ENCODE peak calls at places on chromosomes 3 and 15, in four cellular contexts. O is Calu3, N is left lung, Y is GM12878. B is an unnamed sample.

GRCh38 chr15:88976656-88977055 is 63.5 kb upstream of the MFGE8 start:
- DNase-seq in O (no peak), N (no peak), Y (no peak), B (no peak)

GRCh38 chr15:38652998-38653397 is 88.4 kb upstream of the RASGRP1 start:
- DNase-seq in O (no peak), N (no peak), Y (no peak), B (no peak)

GRCh38 chr15:48590704-48591103 is 54.8 kb downstream of the FBN1 start:
- DNase-seq in O (no peak), N (no peak), Y (no peak), B (no peak)

GRCh38 chr3:35500641-35501353 is 138.5 kb upstream of the ARPP21 start:
- DNase-seq in O (no peak), N (no peak), Y (no peak), B (no peak)

GRCh38 chr15:34754674-34755418 is at the start of gene GJD2:
- DNase-seq in O (no peak), N (peak), Y (no peak), B (no peak)

GRCh38 chr15:34810455-34811146 is 15.3 kb upstream of the ACTC1 start:
- DNase-seq in O (no peak), N (no peak), Y (no peak), B (no peak)

GRCh38 chr15:93121994-93122910 is 33.2 kb upstream of the RGMA start:
- DNase-seq in O (no peak), N (no peak), Y (no peak), B (no peak)

GRCh38 chr3:130709671-130710070 is 37.0 kb downstream of the PIK3R4 start:
- DNase-seq in O (no peak), N (no peak), Y (no peak), B (no peak)

GRCh38 chr3:71504250-71505036 is 79.1 kb downstream of the FOXP1 start:
- DNase-seq in O (peak), N (no peak), Y (no peak), B (no peak)

GRCh38 chr3:122618614-122619013 is 41.2 kb downstream of the PARP15 start:
- DNase-seq in O (no peak), N (no peak), Y (no peak), B (no peak)
- TF ChIP-seq CTCF in O (no peak), N (no peak), Y (no peak), B (no peak)

GRCh38 chr3:149902498-149903139 is 68.1 kb downstream of the PFN2 start:
- DNase-seq in O (no peak), N (no peak), Y (no peak), B (no peak)
- TF ChIP-seq CTCF in O (peak), N (no peak), Y (no peak), B (no peak)

GRCh38 chr3:195058311-195059005 is 212.5 kb downstream of the XXYLT1 start:
- DNase-seq in O (no peak), N (no peak), Y (no peak), B (no peak)

GRCh38 chr3:195059006-195059350 is 212.0 kb downstream of the XXYLT1 start:
- DNase-seq in O (no peak), N (no peak), Y (no peak), B (no peak)

GRCh38 chr3:195060531-195061385 is 210.2 kb downstream of the XXYLT1 start:
- DNase-seq in O (no peak), N (no peak), Y (no peak), B (no peak)

GRCh38 chr3:195059471-195060216 is 211.3 kb downstream of the XXYLT1 start:
- DNase-seq in O (no peak), N (no peak), Y (no peak), B (no peak)

DNA sequence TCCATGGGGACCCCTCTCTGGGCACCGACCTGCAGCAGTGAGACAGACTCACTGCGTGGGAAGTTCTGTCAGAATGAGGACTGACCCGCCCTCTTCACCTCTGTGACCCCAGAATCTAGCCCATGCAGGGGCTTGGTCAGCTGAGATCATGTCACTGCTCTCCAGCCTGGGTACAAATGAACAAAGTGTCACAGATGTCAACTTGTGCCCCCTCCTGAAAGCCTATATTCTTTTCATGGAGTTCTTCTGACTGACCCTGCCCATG is 210.8 kb downstream of the XXYLT1 start:
- DNase-seq in O (no peak), N (no peak), Y (no peak), B (no peak)
- TF ChIP-seq CTCF in O (no peak), N (no peak), Y (no peak), B (no peak)

GRCh38 chr3:87791248-87792027 is 267.4 kb downstream of the CGGBP1 start:
- DNase-seq in O (no peak), N (no peak), Y (no peak), B (no peak)

GRCh38 chr3:87796137-87796899 is 262.5 kb downstream of the CGGBP1 start:
- DNase-seq in O (no peak), N (no peak), Y (no peak), B (no peak)

GRCh38 chr3:87793322-87793877 is 265.4 kb downstream of the CGGBP1 start:
- DNase-seq in O (no peak), N (peak), Y (no peak), B (no peak)

GRCh38 chr3:87792193-87792531 is 266.6 kb downstream of the CGGBP1 start:
- DNase-seq in O (no peak), N (no peak), Y (no peak), B (no peak)

GRCh38 chr3:87792532-87793321 is 266.1 kb downstream of the CGGBP1 start:
- DNase-seq in O (peak), N (peak), Y (no peak), B (no peak)
- TF ChIP-seq CTCF in O (no peak), N (no peak), Y (no peak), B (no peak)